ENCODE peak calls at places on chromosome 13, in nine cellular contexts. One of them, this sample, is unnamed.

GRCh38 chr13:98022210-98022609 is 68.7 kb downstream of the IPO5 start:
- DNase-seq in CD8-positive, alpha-beta memory T cell: no peak
- DNase-seq in breast epithelium: no peak
- DNase-seq in ascending aorta: no peak
- DNase-seq in right lobe of liver: no peak
- DNase-seq in OCI-LY7: no peak
- DNase-seq in CD8-positive, alpha-beta T cell: no peak
- DNase-seq in hepatocyte: no peak
- DNase-seq in colonic mucosa: no peak
- DNase-seq in this sample: no peak

GRCh38 chr13:100818706-100819105 is 144.1 kb upstream of the TMTC4 start:
- DNase-seq in CD8-positive, alpha-beta memory T cell: no peak
- DNase-seq in breast epithelium: no peak
- DNase-seq in ascending aorta: no peak
- DNase-seq in right lobe of liver: no peak
- DNase-seq in OCI-LY7: no peak
- DNase-seq in CD8-positive, alpha-beta T cell: no peak
- DNase-seq in hepatocyte: no peak
- DNase-seq in colonic mucosa: no peak
- DNase-seq in this sample: no peak

GRCh38 chr13:95779522-95779921 is 102.6 kb downstream of the DNAJC3 start:
- DNase-seq in CD8-positive, alpha-beta memory T cell: no peak
- DNase-seq in breast epithelium: no peak
- DNase-seq in ascending aorta: no peak
- DNase-seq in right lobe of liver: no peak
- DNase-seq in OCI-LY7: no peak
- DNase-seq in CD8-positive, alpha-beta T cell: no peak
- DNase-seq in hepatocyte: no peak
- DNase-seq in colonic mucosa: no peak
- DNase-seq in this sample: no peak

GRCh38 chr13:59064042-59064441 is 1099.7 kb downstream of the DIAPH3 start:
- DNase-seq in CD8-positive, alpha-beta memory T cell: no peak
- DNase-seq in breast epithelium: no peak
- DNase-seq in ascending aorta: no peak
- DNase-seq in right lobe of liver: no peak
- DNase-seq in OCI-LY7: no peak
- DNase-seq in CD8-positive, alpha-beta T cell: no peak
- DNase-seq in hepatocyte: no peak
- DNase-seq in colonic mucosa: no peak
- DNase-seq in this sample: no peak

GRCh38 chr13:27043013-27043412 is 128.6 kb downstream of the USP12 start:
- DNase-seq in CD8-positive, alpha-beta memory T cell: no peak
- DNase-seq in breast epithelium: peak; percentile 63
- DNase-seq in ascending aorta: peak; percentile 72
- DNase-seq in right lobe of liver: no peak
- DNase-seq in OCI-LY7: no peak
- DNase-seq in CD8-positive, alpha-beta T cell: no peak
- DNase-seq in hepatocyte: peak; percentile 70
- DNase-seq in colonic mucosa: no peak
- DNase-seq in this sample: no peak

GRCh38 chr13:80712026-80712425 is 371.1 kb upstream of the SPRY2 start:
- DNase-seq in CD8-positive, alpha-beta memory T cell: no peak
- DNase-seq in breast epithelium: no peak
- DNase-seq in ascending aorta: no peak
- DNase-seq in right lobe of liver: no peak
- DNase-seq in OCI-LY7: no peak
- DNase-seq in CD8-positive, alpha-beta T cell: no peak
- DNase-seq in hepatocyte: no peak
- DNase-seq in colonic mucosa: no peak
- DNase-seq in this sample: no peak

GRCh38 chr13:83386609-83387008 is 495.7 kb downstream of the SLITRK1 start:
- DNase-seq in CD8-positive, alpha-beta memory T cell: no peak
- DNase-seq in breast epithelium: no peak
- DNase-seq in ascending aorta: no peak
- DNase-seq in right lobe of liver: no peak
- DNase-seq in OCI-LY7: no peak
- DNase-seq in CD8-positive, alpha-beta T cell: no peak
- DNase-seq in hepatocyte: no peak
- DNase-seq in colonic mucosa: no peak
- DNase-seq in this sample: no peak

GRCh38 chr13:46531953-46532352 is 21.0 kb upstream of the LRCH1 start:
- DNase-seq in CD8-positive, alpha-beta memory T cell: no peak
- DNase-seq in breast epithelium: no peak
- DNase-seq in ascending aorta: no peak
- DNase-seq in right lobe of liver: no peak
- DNase-seq in OCI-LY7: no peak
- DNase-seq in CD8-positive, alpha-beta T cell: no peak
- DNase-seq in hepatocyte: no peak
- DNase-seq in colonic mucosa: no peak
- DNase-seq in this sample: no peak

GRCh38 chr13:87674143-87674772 is 3.1 kb downstream of the SLITRK5 start:
- DNase-seq in CD8-positive, alpha-beta memory T cell: no peak
- DNase-seq in breast epithelium: no peak
- DNase-seq in ascending aorta: no peak
- DNase-seq in right lobe of liver: no peak
- DNase-seq in OCI-LY7: peak; percentile 60
- DNase-seq in CD8-positive, alpha-beta T cell: no peak
- DNase-seq in hepatocyte: no peak
- DNase-seq in colonic mucosa: no peak
- DNase-seq in this sample: no peak

GRCh38 chr13:110541526-110541920 is 20.0 kb downstream of the RAB20 start:
- DNase-seq in CD8-positive, alpha-beta memory T cell: no peak
- DNase-seq in breast epithelium: no peak
- DNase-seq in ascending aorta: no peak
- DNase-seq in right lobe of liver: no peak
- DNase-seq in OCI-LY7: no peak
- DNase-seq in CD8-positive, alpha-beta T cell: no peak
- DNase-seq in hepatocyte: no peak
- DNase-seq in colonic mucosa: no peak
- DNase-seq in this sample: no peak

GRCh38 chr13:85013006-85013405 is 786.2 kb downstream of the SLITRK6 start:
- DNase-seq in CD8-positive, alpha-beta memory T cell: no peak
- DNase-seq in breast epithelium: no peak
- DNase-seq in ascending aorta: no peak
- DNase-seq in right lobe of liver: no peak
- DNase-seq in OCI-LY7: no peak
- DNase-seq in CD8-positive, alpha-beta T cell: no peak
- DNase-seq in hepatocyte: no peak
- DNase-seq in colonic mucosa: no peak
- DNase-seq in this sample: no peak

GRCh38 chr13:70568571-70568970 is 460.3 kb upstream of the KLHL1 start:
- DNase-seq in CD8-positive, alpha-beta memory T cell: no peak
- DNase-seq in breast epithelium: no peak
- DNase-seq in ascending aorta: no peak
- DNase-seq in right lobe of liver: no peak
- DNase-seq in OCI-LY7: peak; percentile 38
- DNase-seq in CD8-positive, alpha-beta T cell: no peak
- DNase-seq in hepatocyte: peak; percentile 61
- DNase-seq in colonic mucosa: peak; percentile 21
- DNase-seq in this sample: no peak

GRCh38 chr13:29509999-29510586 is 85.4 kb downstream of the SLC7A1 start:
- DNase-seq in CD8-positive, alpha-beta memory T cell: no peak
- DNase-seq in breast epithelium: no peak
- DNase-seq in ascending aorta: no peak
- DNase-seq in right lobe of liver: no peak
- DNase-seq in OCI-LY7: no peak
- DNase-seq in CD8-positive, alpha-beta T cell: no peak
- DNase-seq in hepatocyte: no peak
- DNase-seq in colonic mucosa: no peak
- DNase-seq in this sample: no peak

GRCh38 chr13:25232937-25233515 is 54.3 kb downstream of the MTMR6 start:
- DNase-seq in CD8-positive, alpha-beta memory T cell: no peak
- DNase-seq in breast epithelium: no peak
- DNase-seq in ascending aorta: no peak
- DNase-seq in right lobe of liver: no peak
- DNase-seq in OCI-LY7: peak; percentile 60
- DNase-seq in CD8-positive, alpha-beta T cell: no peak
- DNase-seq in hepatocyte: peak; percentile 56
- DNase-seq in colonic mucosa: no peak
- DNase-seq in this sample: no peak

GRCh38 chr13:107028751-107029150 is 460.8 kb upstream of the ARGLU1 start:
- DNase-seq in CD8-positive, alpha-beta memory T cell: no peak
- DNase-seq in breast epithelium: no peak
- DNase-seq in ascending aorta: no peak
- DNase-seq in right lobe of liver: no peak
- DNase-seq in OCI-LY7: no peak
- DNase-seq in CD8-positive, alpha-beta T cell: no peak
- DNase-seq in hepatocyte: no peak
- DNase-seq in colonic mucosa: no peak
- DNase-seq in this sample: no peak

GRCh38 chr13:114065926-114066774 is 66.3 kb downstream of the RASA3 start:
- DNase-seq in CD8-positive, alpha-beta memory T cell: no peak
- DNase-seq in breast epithelium: no peak
- DNase-seq in ascending aorta: no peak
- DNase-seq in right lobe of liver: no peak
- DNase-seq in OCI-LY7: no peak
- DNase-seq in CD8-positive, alpha-beta T cell: peak; percentile 62
- DNase-seq in hepatocyte: no peak
- DNase-seq in colonic mucosa: no peak
- DNase-seq in this sample: no peak

GRCh38 chr13:24254151-24254810 is 55.1 kb upstream of the C1QTNF9 start:
- DNase-seq in CD8-positive, alpha-beta memory T cell: peak; percentile 56
- DNase-seq in breast epithelium: no peak
- DNase-seq in ascending aorta: no peak
- DNase-seq in right lobe of liver: no peak
- DNase-seq in OCI-LY7: no peak
- DNase-seq in CD8-positive, alpha-beta T cell: peak; percentile 70
- DNase-seq in hepatocyte: no peak
- DNase-seq in colonic mucosa: no peak
- DNase-seq in this sample: peak; percentile 63

DNA sequence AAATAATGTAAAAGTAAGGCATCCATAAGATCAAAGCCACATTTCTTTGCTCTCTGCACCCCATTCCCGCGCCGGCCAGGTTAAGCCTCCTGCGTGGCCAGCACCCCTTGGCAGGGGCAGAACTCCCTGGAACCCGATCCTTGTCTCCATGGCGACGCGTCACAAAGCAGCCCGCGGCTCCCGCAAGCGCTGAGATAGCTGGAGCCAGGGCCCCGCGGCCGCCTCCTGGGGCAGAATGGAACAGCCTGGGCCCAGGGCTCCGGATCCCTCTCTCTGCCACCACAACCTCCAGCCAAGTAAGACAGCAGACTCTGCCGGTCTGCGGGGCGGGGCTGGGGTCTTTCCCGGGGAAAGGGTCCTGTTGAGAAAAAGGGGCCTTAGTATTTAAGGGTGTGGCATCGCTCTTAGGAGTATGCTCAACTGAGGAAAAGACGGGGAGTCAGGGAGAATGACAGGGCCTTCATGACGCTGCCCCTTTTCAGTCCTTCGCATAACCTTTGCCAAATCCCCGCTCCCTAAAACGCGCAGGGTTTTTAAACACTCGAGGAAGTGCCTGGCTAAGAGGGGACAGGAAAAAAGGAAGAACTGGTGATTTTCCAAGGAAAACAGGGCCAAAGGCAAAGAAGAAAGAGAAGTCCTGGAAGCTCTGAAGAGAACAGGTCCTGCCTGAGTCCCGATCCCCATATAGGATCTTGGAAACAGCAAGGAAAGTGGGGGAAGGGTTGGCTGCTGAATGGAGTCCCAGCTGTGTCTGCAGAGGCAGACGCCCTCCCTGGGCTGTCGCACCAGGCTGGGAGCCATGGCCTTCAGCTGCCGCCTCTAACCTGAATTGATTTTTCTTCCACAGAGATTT is at the start of gene TEX26:
- DNase-seq in CD8-positive, alpha-beta memory T cell: no peak
- DNase-seq in breast epithelium: no peak
- DNase-seq in ascending aorta: no peak
- DNase-seq in right lobe of liver: no peak
- DNase-seq in OCI-LY7: no peak
- DNase-seq in CD8-positive, alpha-beta T cell: no peak
- DNase-seq in hepatocyte: peak; percentile 62
- DNase-seq in colonic mucosa: no peak
- DNase-seq in this sample: no peak
- H3K4me3 ChIP-seq in CD8-positive, alpha-beta memory T cell: no peak within 1 kb of the TSS
- H3K4me3 ChIP-seq in breast epithelium: no peak within 1 kb of the TSS
- H3K4me3 ChIP-seq in ascending aorta: peak within 1 kb of the TSS; percentile 14
- H3K4me3 ChIP-seq in right lobe of liver: no peak within 1 kb of the TSS
- H3K4me3 ChIP-seq in OCI-LY7: no peak within 1 kb of the TSS
- H3K4me3 ChIP-seq in CD8-positive, alpha-beta T cell: no peak within 1 kb of the TSS
- H3K4me3 ChIP-seq in hepatocyte: no peak within 1 kb of the TSS
- H3K4me3 ChIP-seq in colonic mucosa: no peak within 1 kb of the TSS
- H3K4me3 ChIP-seq in this sample: no peak within 1 kb of the TSS

DNA sequence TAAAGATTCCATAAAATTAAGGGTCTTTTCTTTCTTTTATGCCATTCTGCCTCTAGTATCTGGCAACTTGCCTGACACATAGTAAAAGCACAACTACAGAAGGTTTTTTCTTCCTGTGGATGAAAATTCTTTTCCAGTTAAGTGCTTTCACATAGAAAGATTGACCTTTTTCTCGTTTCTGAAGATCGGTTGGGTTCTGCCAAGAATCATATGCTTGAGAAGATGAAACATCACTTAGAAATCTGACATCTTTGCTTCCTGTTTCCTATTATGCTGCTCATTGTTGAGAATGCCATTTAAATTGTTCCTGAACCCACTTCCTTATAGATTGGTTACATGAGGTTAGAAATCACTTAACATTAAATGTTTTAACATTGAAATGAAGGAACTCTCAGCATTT is 26.3 kb upstream of the SCEL start:
- DNase-seq in CD8-positive, alpha-beta memory T cell: no peak
- DNase-seq in breast epithelium: no peak
- DNase-seq in ascending aorta: no peak
- DNase-seq in right lobe of liver: no peak
- DNase-seq in OCI-LY7: no peak
- DNase-seq in CD8-positive, alpha-beta T cell: no peak
- DNase-seq in hepatocyte: no peak
- DNase-seq in colonic mucosa: no peak
- DNase-seq in this sample: no peak
- H3K4me3 ChIP-seq in CD8-positive, alpha-beta memory T cell: no peak overlapping the region
- H3K4me3 ChIP-seq in breast epithelium: no peak overlapping the region
- H3K4me3 ChIP-seq in ascending aorta: no peak overlapping the region
- H3K4me3 ChIP-seq in right lobe of liver: no peak overlapping the region
- H3K4me3 ChIP-seq in OCI-LY7: no peak overlapping the region
- H3K4me3 ChIP-seq in CD8-positive, alpha-beta T cell: no peak overlapping the region
- H3K4me3 ChIP-seq in hepatocyte: no peak overlapping the region
- H3K4me3 ChIP-seq in colonic mucosa: no peak overlapping the region
- H3K4me3 ChIP-seq in this sample: no peak overlapping the region

DNA sequence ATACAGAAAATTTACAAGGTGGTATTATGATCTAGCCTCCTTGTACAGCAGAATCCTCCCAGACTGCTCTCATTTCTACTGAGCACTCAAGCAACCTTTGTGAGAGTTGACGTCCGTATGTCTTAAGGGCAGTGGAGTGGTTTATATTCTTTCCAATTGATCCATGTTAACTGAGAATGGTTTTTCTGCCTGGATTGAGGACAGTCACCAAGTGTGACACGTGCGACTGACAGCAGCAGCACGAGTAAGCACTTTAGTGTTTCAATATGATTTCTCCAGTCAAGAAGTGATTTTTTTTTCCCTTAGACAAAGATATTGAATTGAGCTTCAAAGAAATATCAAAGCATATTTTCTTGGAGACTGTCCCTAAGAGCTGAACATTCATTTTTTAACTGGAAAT is 901.6 kb downstream of the PCDH9 start:
- DNase-seq in CD8-positive, alpha-beta memory T cell: no peak
- DNase-seq in breast epithelium: no peak
- DNase-seq in ascending aorta: no peak
- DNase-seq in right lobe of liver: no peak
- DNase-seq in OCI-LY7: no peak
- DNase-seq in CD8-positive, alpha-beta T cell: no peak
- DNase-seq in hepatocyte: no peak
- DNase-seq in colonic mucosa: no peak
- DNase-seq in this sample: no peak
- H3K4me3 ChIP-seq in CD8-positive, alpha-beta memory T cell: no peak overlapping the region
- H3K4me3 ChIP-seq in breast epithelium: no peak overlapping the region
- H3K4me3 ChIP-seq in ascending aorta: no peak overlapping the region
- H3K4me3 ChIP-seq in right lobe of liver: no peak overlapping the region
- H3K4me3 ChIP-seq in OCI-LY7: no peak overlapping the region
- H3K4me3 ChIP-seq in CD8-positive, alpha-beta T cell: no peak overlapping the region
- H3K4me3 ChIP-seq in hepatocyte: no peak overlapping the region
- H3K4me3 ChIP-seq in colonic mucosa: no peak overlapping the region
- H3K4me3 ChIP-seq in this sample: no peak overlapping the region

GRCh38 chr13:48873598-48873997 is 102.1 kb upstream of the FNDC3A start:
- DNase-seq in CD8-positive, alpha-beta memory T cell: no peak
- DNase-seq in breast epithelium: no peak
- DNase-seq in ascending aorta: no peak
- DNase-seq in right lobe of liver: no peak
- DNase-seq in OCI-LY7: no peak
- DNase-seq in CD8-positive, alpha-beta T cell: no peak
- DNase-seq in hepatocyte: no peak
- DNase-seq in colonic mucosa: no peak
- DNase-seq in this sample: no peak
- H3K4me3 ChIP-seq in CD8-positive, alpha-beta memory T cell: no peak overlapping the region
- H3K4me3 ChIP-seq in breast epithelium: no peak overlapping the region
- H3K4me3 ChIP-seq in ascending aorta: no peak overlapping the region
- H3K4me3 ChIP-seq in right lobe of liver: no peak overlapping the region
- H3K4me3 ChIP-seq in OCI-LY7: no peak overlapping the region
- H3K4me3 ChIP-seq in CD8-positive, alpha-beta T cell: no peak overlapping the region
- H3K4me3 ChIP-seq in hepatocyte: no peak overlapping the region
- H3K4me3 ChIP-seq in colonic mucosa: no peak overlapping the region
- H3K4me3 ChIP-seq in this sample: no peak overlapping the region